ENCODE peak calls at places on chromosomes 13 and 19, in nine cellular contexts. D is SW480; L is HEK293T; F is mucosa of gallbladder; V is stimulated activated CD4-positive, alpha-beta T cell treated with anti-CD3 and anti-CD28 coated beads, Interleukin-1b, Interleukin-23, amount 100 ng/mL, for 1 hour; I is epithelial cell of esophagus; O is RWPE1; H is astrocyte of the spinal cord; P is osteocyte. B is an unnamed sample.

GRCh38 chr13:27037571-27037970 is 134.0 kb downstream of the USP12 start:
- DNase-seq in D (no peak), L (no peak), F (no peak), V (no peak), I (no peak), O (no peak), H (no peak), P (no peak), B (peak)

GRCh38 chr13:74132768-74133656 is 1.2 kb downstream of the KLF12 start:
- DNase-seq in D (no peak), L (peak), F (no peak), V (no peak), I (peak), O (no peak), H (peak), P (no peak), B (peak)

GRCh38 chr13:72983085-72983768 is 75.6 kb upstream of the KLF5 start:
- DNase-seq in D (no peak), L (no peak), F (peak), V (no peak), I (peak), O (no peak), H (peak), P (no peak), B (peak)

GRCh38 chr19:14519860-14520407 is 1.7 kb upstream of the DNAJB1 start:
- DNase-seq in D (peak), L (no peak), F (no peak), V (no peak), I (peak), O (no peak), H (peak), P (no peak), B (peak)

GRCh38 chr19:38265213-38265861 is 964 bp downstream of the SPINT2 start:
- DNase-seq in D (peak), L (no peak), F (no peak), V (no peak), I (peak), O (peak), H (no peak), P (no peak), B (no peak)

GRCh38 chr13:113059891-113060290 is 45.7 kb upstream of the F7 start:
- DNase-seq in D (no peak), L (no peak), F (no peak), V (no peak), I (no peak), O (no peak), H (no peak), P (no peak), B (no peak)

GRCh38 chr19:31890230-31890629 is 455.2 kb upstream of the ZNF507 start:
- DNase-seq in D (no peak), L (no peak), F (no peak), V (no peak), I (no peak), O (no peak), H (no peak), P (no peak), B (no peak)

GRCh38 chr19:10467104-10467706 is 36.0 kb downstream of the KEAP1 start:
- DNase-seq in D (no peak), L (no peak), F (no peak), V (no peak), I (no peak), O (no peak), H (no peak), P (no peak), B (no peak)

GRCh38 chr13:111914241-111915103 is 152.5 kb upstream of the SOX1 start:
- DNase-seq in D (no peak), L (no peak), F (no peak), V (no peak), I (no peak), O (no peak), H (no peak), P (peak), B (no peak)

GRCh38 chr13:21075303-21076264 is 14.2 kb upstream of the LATS2 start:
- DNase-seq in D (no peak), L (no peak), F (no peak), V (no peak), I (peak), O (no peak), H (peak), P (peak), B (peak)

GRCh38 chr13:114208134-114208533 is 26.6 kb upstream of the CDC16 start:
- DNase-seq in D (no peak), L (no peak), F (no peak), V (no peak), I (no peak), O (no peak), H (no peak), P (no peak), B (no peak)

GRCh38 chr19:4977299-4978174 is 8.6 kb downstream of the KDM4B start:
- DNase-seq in D (no peak), L (no peak), F (no peak), V (no peak), I (peak), O (peak), H (peak), P (no peak), B (peak)

GRCh38 chr13:79548886-79549285 is 67.9 kb downstream of the NDFIP2 start:
- DNase-seq in D (no peak), L (no peak), F (no peak), V (no peak), I (peak), O (no peak), H (peak), P (no peak), B (peak)

GRCh38 chr19:19550454-19550842 is 12.4 kb downstream of the CILP2 start:
- DNase-seq in D (no peak), L (no peak), F (no peak), V (no peak), I (no peak), O (no peak), H (peak), P (no peak), B (no peak)

GRCh38 chr19:18110833-18111232 is 13.3 kb downstream of the MAST3 start:
- DNase-seq in D (no peak), L (no peak), F (no peak), V (no peak), I (no peak), O (no peak), H (no peak), P (no peak), B (no peak)

GRCh38 chr19:49884109-49884508 is 6.6 kb downstream of the TBC1D17 start:
- DNase-seq in D (no peak), L (no peak), F (no peak), V (no peak), I (no peak), O (no peak), H (no peak), P (no peak), B (no peak)

GRCh38 chr19:57317503-57317902 is 2.8 kb upstream of the ZNF543 start:
- DNase-seq in D (no peak), L (no peak), F (no peak), V (no peak), I (no peak), O (no peak), H (no peak), P (no peak), B (no peak)

GRCh38 chr19:51489113-51489512 is 10.8 kb downstream of the CEACAM18 start:
- DNase-seq in D (no peak), L (no peak), F (no peak), V (no peak), I (no peak), O (no peak), H (no peak), P (peak), B (no peak)

GRCh38 chr19:13976446-13976845 is 24.1 kb downstream of the DCAF15 start:
- DNase-seq in D (no peak), L (no peak), F (no peak), V (no peak), I (no peak), O (no peak), H (no peak), P (no peak), B (no peak)

GRCh38 chr19:6970478-6970877 is 50.8 kb downstream of the MBD3L2B start:
- DNase-seq in D (no peak), L (peak), F (no peak), V (no peak), I (no peak), O (no peak), H (no peak), P (no peak), B (no peak)

GRCh38 chr13:95185851-95186250 is 115.4 kb downstream of the ABCC4 start:
- DNase-seq in D (no peak), L (no peak), F (no peak), V (no peak), I (no peak), O (no peak), H (no peak), P (no peak), B (no peak)

GRCh38 chr13:106337096-106337495 is 198.4 kb downstream of the EFNB2 start:
- DNase-seq in D (no peak), L (no peak), F (no peak), V (no peak), I (peak), O (no peak), H (no peak), P (no peak), B (no peak)

GRCh38 chr13:77918391-77919261 is at the start of gene EDNRB:
- DNase-seq in D (no peak), L (peak), F (peak), V (no peak), I (peak), O (peak), H (peak), P (no peak), B (peak)

GRCh38 chr19:1074512-1075283 is 7.7 kb downstream of the ARHGAP45 start:
- DNase-seq in D (peak), L (no peak), F (peak), V (peak), I (no peak), O (peak), H (no peak), P (no peak), B (no peak)

GRCh38 chr19:5881543-5882299 is 11.4 kb upstream of the FUT5 start:
- DNase-seq in D (no peak), L (no peak), F (no peak), V (no peak), I (no peak), O (no peak), H (no peak), P (no peak), B (no peak)

GRCh38 chr13:57925250-57925649 is 293.7 kb downstream of the PCDH17 start:
- DNase-seq in D (peak), L (no peak), F (no peak), V (no peak), I (peak), O (no peak), H (peak), P (no peak), B (peak)

GRCh38 chr19:33235269-33235995 is 9.8 kb upstream of the SLC7A10 start:
- DNase-seq in D (peak), L (peak), F (peak), V (peak), I (peak), O (peak), H (peak), P (peak), B (peak)

GRCh38 chr13:69274231-69274630 is 833.4 kb upstream of the ATXN8OS start:
- DNase-seq in D (peak), L (no peak), F (no peak), V (no peak), I (peak), O (peak), H (no peak), P (no peak), B (no peak)

GRCh38 chr13:91647361-91647970 is 249.0 kb downstream of the GPC5 start:
- DNase-seq in D (no peak), L (peak), F (no peak), V (no peak), I (peak), O (peak), H (peak), P (no peak), B (no peak)

GRCh38 chr19:55255618-55256423 is 3.0 kb downstream of the PPP6R1 start:
- DNase-seq in D (no peak), L (no peak), F (no peak), V (no peak), I (peak), O (no peak), H (no peak), P (no peak), B (peak)

GRCh38 chr13:45340422-45341033 is 455 bp downstream of the TPT1 start:
- DNase-seq in D (peak), L (peak), F (peak), V (peak), I (peak), O (peak), H (peak), P (peak), B (peak)

GRCh38 chr19:14497347-14497921 is 1.5 kb upstream of the GIPC1 start:
- DNase-seq in D (no peak), L (no peak), F (peak), V (no peak), I (no peak), O (no peak), H (no peak), P (no peak), B (no peak)

GRCh38 chr13:34591163-34591562 is 350.9 kb upstream of the NBEA start:
- DNase-seq in D (no peak), L (no peak), F (no peak), V (no peak), I (no peak), O (no peak), H (no peak), P (no peak), B (no peak)